ENCODE peak calls at places on chromosomes 16 and 17, in four cellular contexts. One of them, this sample, is unnamed.
A peak's percentile ranks its signal among the peaks of the same experiment; 100 is the strongest.

GRCh38 chr16:58035356-58036170 is 10.0 kb downstream of the MMP15 start:
- DNase-seq in PC-3: no peak
- DNase-seq in OCI-LY7: peak; percentile 37
- DNase-seq in HCT116: no peak
- DNase-seq in this sample: peak; percentile 72

GRCh38 chr17:71535311-71535710 is 585.5 kb upstream of the SOX9 start:
- DNase-seq in OCI-LY7: no peak
- DNase-seq in HCT116: no peak
- DNase-seq in PC-3: no peak
- DNase-seq in this sample: no peak

GRCh38 chr17:42266918-42267766 is 9.0 kb downstream of the STAT5B start:
- DNase-seq in HCT116: peak; percentile 76
- DNase-seq in OCI-LY7: no peak
- DNase-seq in PC-3: no peak
- DNase-seq in this sample: no peak

GRCh38 chr17:63124536-63124935 is 158.5 kb downstream of the TANC2 start:
- DNase-seq in HCT116: no peak
- DNase-seq in PC-3: no peak
- DNase-seq in OCI-LY7: no peak
- DNase-seq in this sample: no peak

GRCh38 chr17:44400226-44400847 is 10.9 kb upstream of the ITGA2B start:
- DNase-seq in OCI-LY7: peak; percentile 23
- DNase-seq in PC-3: peak; percentile 53
- DNase-seq in HCT116: peak; percentile 12
- DNase-seq in this sample: peak; percentile 66

GRCh38 chr17:28043296-28043695 is 819 bp downstream of the NLK start:
- DNase-seq in OCI-LY7: peak; percentile 7
- DNase-seq in PC-3: no peak
- DNase-seq in HCT116: no peak
- DNase-seq in this sample: peak; percentile 58

GRCh38 chr17:62760059-62760887 is 47.8 kb downstream of the MARCHF10 start:
- DNase-seq in PC-3: no peak
- DNase-seq in OCI-LY7: no peak
- DNase-seq in HCT116: no peak
- DNase-seq in this sample: no peak

GRCh38 chr17:45345554-45346254 is 28.9 kb upstream of the MAP3K14 start:
- DNase-seq in PC-3: no peak
- DNase-seq in OCI-LY7: no peak
- DNase-seq in HCT116: no peak
- DNase-seq in this sample: no peak

GRCh38 chr16:9185396-9185795 is 94.0 kb downstream of the HAPSTR1 start:
- DNase-seq in HCT116: no peak
- DNase-seq in PC-3: no peak
- DNase-seq in OCI-LY7: peak; percentile 10
- DNase-seq in this sample: no peak

GRCh38 chr16:67563708-67564468 is 1.6 kb downstream of the CTCF start:
- DNase-seq in PC-3: peak; percentile 37
- DNase-seq in OCI-LY7: peak; percentile 68
- DNase-seq in HCT116: no peak
- DNase-seq in this sample: peak; percentile 89

GRCh38 chr16:29653436-29653835 is 9.6 kb upstream of the SPN start:
- DNase-seq in PC-3: no peak
- DNase-seq in OCI-LY7: peak; percentile 67
- DNase-seq in HCT116: no peak
- DNase-seq in this sample: peak; percentile 77

GRCh38 chr16:47056704-47057630 is 83.5 kb upstream of the DNAJA2 start:
- DNase-seq in OCI-LY7: no peak
- DNase-seq in HCT116: no peak
- DNase-seq in PC-3: no peak
- DNase-seq in this sample: no peak

GRCh38 chr16:27950488-27950887 is 113.0 kb downstream of the GSG1L start:
- DNase-seq in HCT116: no peak
- DNase-seq in PC-3: no peak
- DNase-seq in OCI-LY7: no peak
- DNase-seq in this sample: no peak

GRCh38 chr16:12137344-12138094 is 161.0 kb downstream of the SNX29 start:
- DNase-seq in PC-3: no peak
- DNase-seq in HCT116: no peak
- DNase-seq in OCI-LY7: no peak
- DNase-seq in this sample: no peak

GRCh38 chr17:80866050-80866793 is 125.4 kb upstream of the CHMP6 start:
- DNase-seq in OCI-LY7: peak; percentile 65
- DNase-seq in PC-3: peak; percentile 73
- DNase-seq in HCT116: peak; percentile 37
- DNase-seq in this sample: peak; percentile 59

GRCh38 chr16:85083051-85083639 is 29.1 kb downstream of the CIBAR2 start:
- DNase-seq in HCT116: no peak
- DNase-seq in OCI-LY7: peak; percentile 42
- DNase-seq in PC-3: no peak
- DNase-seq in this sample: no peak

GRCh38 chr16:1172651-1173050 is 19.7 kb downstream of the CACNA1H start:
- DNase-seq in HCT116: no peak
- DNase-seq in OCI-LY7: no peak
- DNase-seq in PC-3: no peak
- DNase-seq in this sample: no peak

GRCh38 chr16:57304169-57305061 is 19.9 kb upstream of the PLLP start:
- DNase-seq in PC-3: peak; percentile 82
- DNase-seq in HCT116: no peak
- DNase-seq in OCI-LY7: no peak
- DNase-seq in this sample: no peak

DNA sequence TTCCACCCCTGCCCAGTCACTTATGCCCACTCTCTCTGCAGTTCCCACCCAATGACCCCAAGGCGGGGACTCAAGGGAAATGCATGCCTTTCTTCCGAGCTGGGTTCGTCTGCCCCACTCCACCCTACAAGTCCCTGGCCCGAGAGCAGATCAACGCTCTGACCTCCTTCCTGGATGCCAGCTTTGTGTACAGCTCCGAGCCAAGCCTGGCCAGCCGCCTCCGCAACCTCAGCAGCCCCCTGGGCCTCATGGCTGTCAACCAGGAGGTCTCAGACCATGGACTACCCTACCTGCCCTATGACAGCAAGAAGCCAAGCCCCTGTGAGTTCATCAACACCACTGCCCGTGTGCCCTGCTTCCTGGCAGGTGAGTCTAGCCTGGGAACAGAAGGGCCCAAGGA is 13.8 kb downstream of the LPO start:
- DNase-seq in OCI-LY7: no peak
- DNase-seq in PC-3: no peak
- DNase-seq in HCT116: no peak
- DNase-seq in this sample: no peak
- H3K9me2 ChIP-seq in OCI-LY7: no peaks in the 10 kb centered on the region
- H3K9me2 ChIP-seq in PC-3: no peaks in the 10 kb centered on the region
- H3K9me2 ChIP-seq in HCT116: no peaks in the 10 kb centered on the region
- H3K9me2 ChIP-seq in this sample: no peaks in the 10 kb centered on the region

GRCh38 chr17:4134756-4135155 is 8.1 kb downstream of the ZZEF1 start:
- DNase-seq in PC-3: no peak
- DNase-seq in OCI-LY7: no peak
- DNase-seq in HCT116: no peak
- DNase-seq in this sample: no peak

GRCh38 chr17:4130715-4131114 is 12.1 kb downstream of the ZZEF1 start:
- DNase-seq in OCI-LY7: no peak
- DNase-seq in PC-3: no peak
- DNase-seq in HCT116: no peak
- DNase-seq in this sample: no peak

GRCh38 chr17:4135489-4135888 is 7.3 kb downstream of the ZZEF1 start:
- DNase-seq in OCI-LY7: no peak
- DNase-seq in HCT116: no peak
- DNase-seq in PC-3: no peak
- DNase-seq in this sample: no peak

GRCh38 chr17:4140125-4140524 is 2.7 kb downstream of the ZZEF1 start:
- DNase-seq in PC-3: no peak
- DNase-seq in OCI-LY7: no peak
- DNase-seq in HCT116: no peak
- DNase-seq in this sample: no peak

GRCh38 chr17:4136373-4136772 is 6.5 kb downstream of the ZZEF1 start:
- DNase-seq in PC-3: no peak
- DNase-seq in HCT116: no peak
- DNase-seq in OCI-LY7: no peak
- DNase-seq in this sample: no peak
- H3K4me1 ChIP-seq in PC-3: peaks cover 4% of the 10 kb centered on the region
- H3K4me1 ChIP-seq in HCT116: peaks cover 3% of the 10 kb centered on the region
- H3K4me1 ChIP-seq in OCI-LY7: peaks cover 7% of the 10 kb centered on the region
- H3K4me1 ChIP-seq in this sample: peaks cover 7% of the 10 kb centered on the region

GRCh38 chr16:35196313-35196712 is 1736.9 kb downstream of the TP53TG3F start:
- DNase-seq in HCT116: no peak
- DNase-seq in PC-3: no peak
- DNase-seq in OCI-LY7: no peak
- DNase-seq in this sample: no peak
- H3K9me3 ChIP-seq in HCT116: peaks cover 29% of the 10 kb centered on the region
- H3K9me3 ChIP-seq in PC-3: no peaks in the 10 kb centered on the region
- H3K9me3 ChIP-seq in OCI-LY7: peaks cover 4% of the 10 kb centered on the region
- H3K9me3 ChIP-seq in this sample: peaks cover 28% of the 10 kb centered on the region

DNA sequence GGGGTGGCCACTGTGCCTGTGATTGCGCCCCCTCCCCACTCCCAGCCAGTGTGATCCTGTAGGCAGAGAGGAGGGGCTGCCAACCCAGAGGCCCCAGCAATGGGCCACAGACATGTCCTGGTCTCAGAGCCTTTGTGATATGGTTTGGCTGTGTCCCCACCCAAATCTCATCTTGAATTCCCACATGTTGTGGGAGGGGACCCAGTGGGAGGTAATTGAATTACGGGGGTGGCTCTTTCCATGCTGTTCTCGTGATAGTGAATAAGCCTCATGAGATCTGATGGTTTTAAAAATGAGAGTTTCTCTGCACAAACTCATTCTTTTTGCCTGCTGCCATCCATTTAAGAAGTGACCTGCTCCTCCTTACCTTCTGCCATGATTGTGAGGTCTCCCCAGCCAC is 56.8 kb upstream of the ZNF469 start:
- DNase-seq in OCI-LY7: no peak
- DNase-seq in PC-3: no peak
- DNase-seq in HCT116: no peak
- DNase-seq in this sample: no peak
- H3K9me2 ChIP-seq in OCI-LY7: no peaks in the 10 kb centered on the region
- H3K9me2 ChIP-seq in PC-3: no peaks in the 10 kb centered on the region
- H3K9me2 ChIP-seq in HCT116: no peaks in the 10 kb centered on the region
- H3K9me2 ChIP-seq in this sample: no peaks in the 10 kb centered on the region

GRCh38 chr17:65008877-65009276 is 47.7 kb downstream of the GNA13 start:
- DNase-seq in PC-3: no peak
- DNase-seq in HCT116: no peak
- DNase-seq in OCI-LY7: no peak
- DNase-seq in this sample: no peak

GRCh38 chr17:65000798-65001197 is 55.7 kb downstream of the GNA13 start:
- DNase-seq in PC-3: no peak
- DNase-seq in HCT116: no peak
- DNase-seq in OCI-LY7: no peak
- DNase-seq in this sample: no peak

GRCh38 chr17:65001409-65002045 is 55.0 kb downstream of the GNA13 start:
- DNase-seq in PC-3: no peak
- DNase-seq in OCI-LY7: no peak
- DNase-seq in HCT116: no peak
- DNase-seq in this sample: no peak

GRCh38 chr17:65009848-65010247 is 46.7 kb downstream of the GNA13 start:
- DNase-seq in PC-3: no peak
- DNase-seq in HCT116: no peak
- DNase-seq in OCI-LY7: no peak
- DNase-seq in this sample: no peak

DNA sequence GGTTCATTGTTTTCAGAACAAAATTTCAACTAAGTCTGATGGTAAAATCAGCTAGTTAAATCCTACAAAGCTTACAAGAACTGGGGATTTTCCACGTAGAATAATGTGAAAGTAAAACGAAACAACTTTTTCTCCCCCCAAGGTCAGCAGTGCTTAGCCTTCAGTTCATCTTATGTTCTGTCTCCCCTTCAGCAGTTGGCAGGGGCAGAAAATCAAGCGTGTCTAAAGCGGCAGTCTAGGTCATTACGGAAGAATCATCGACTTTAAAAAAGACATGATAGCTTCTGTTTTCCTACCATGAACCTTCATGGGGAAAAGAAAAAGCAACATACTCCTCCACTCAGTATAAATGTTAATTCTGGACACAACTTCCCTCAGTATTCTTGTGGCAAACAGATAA is 50.7 kb downstream of the GNA13 start:
- DNase-seq in PC-3: no peak
- DNase-seq in HCT116: no peak
- DNase-seq in OCI-LY7: no peak
- DNase-seq in this sample: no peak
- H3K4me1 ChIP-seq in PC-3: peaks cover 6% of the 10 kb centered on the region
- H3K4me1 ChIP-seq in HCT116: peaks cover 3% of the 10 kb centered on the region
- H3K4me1 ChIP-seq in OCI-LY7: peaks cover 76% of the 10 kb centered on the region
- H3K4me1 ChIP-seq in this sample: peaks cover 44% of the 10 kb centered on the region

DNA sequence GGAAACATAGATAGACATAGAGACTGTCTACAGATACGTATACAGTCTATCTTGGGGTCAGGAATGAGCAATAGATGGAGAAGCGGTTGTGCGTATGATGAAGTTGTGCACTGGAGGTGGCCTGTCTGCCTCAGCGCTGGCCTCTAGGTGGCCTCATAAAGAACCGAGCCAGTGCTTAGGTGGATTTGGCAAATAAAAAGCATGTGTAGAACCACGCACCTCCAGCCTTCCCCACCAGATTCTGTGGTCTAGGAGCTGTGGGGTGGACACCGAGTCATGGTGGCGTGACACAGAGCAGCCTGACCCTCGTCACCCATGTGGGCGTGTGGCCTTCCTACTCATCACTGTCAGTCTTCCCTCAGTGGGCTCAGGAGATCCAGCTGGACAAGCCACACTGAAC is 34.0 kb downstream of the PGS1 start:
- DNase-seq in PC-3: peak; percentile 30
- DNase-seq in OCI-LY7: no peak
- DNase-seq in HCT116: no peak
- DNase-seq in this sample: no peak
- H3K9me3 ChIP-seq in PC-3: no peaks in the 10 kb centered on the region
- H3K9me3 ChIP-seq in OCI-LY7: no peaks in the 10 kb centered on the region
- H3K9me3 ChIP-seq in HCT116: no peaks in the 10 kb centered on the region
- H3K9me3 ChIP-seq in this sample: no peaks in the 10 kb centered on the region

DNA sequence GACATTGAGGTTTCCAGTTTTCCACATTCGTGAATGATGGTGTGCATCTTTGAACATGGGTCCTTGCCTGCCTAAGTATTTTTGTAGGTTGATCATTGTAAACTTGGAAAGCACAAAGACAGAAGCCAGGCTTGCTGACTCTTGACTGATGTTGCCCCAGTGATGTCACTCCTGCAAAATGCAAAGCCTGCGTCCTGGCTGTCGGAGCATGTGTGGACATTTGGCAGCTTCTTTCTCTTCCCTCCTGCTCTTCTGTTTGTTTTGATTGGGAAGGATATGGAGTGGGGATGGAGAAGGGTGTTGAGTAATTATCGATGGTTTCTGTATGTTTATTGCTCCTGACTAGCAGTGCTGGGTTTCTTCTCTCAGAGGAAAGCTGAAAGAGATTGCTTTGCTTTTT is 3.2 kb downstream of the NDE1 start:
- DNase-seq in HCT116: no peak
- DNase-seq in OCI-LY7: no peak
- DNase-seq in PC-3: peak; percentile 32
- DNase-seq in this sample: no peak
- H3K9me2 ChIP-seq in HCT116: no peaks in the 10 kb centered on the region
- H3K9me2 ChIP-seq in OCI-LY7: no peaks in the 10 kb centered on the region
- H3K9me2 ChIP-seq in PC-3: no peaks in the 10 kb centered on the region
- H3K9me2 ChIP-seq in this sample: no peaks in the 10 kb centered on the region